ENCODE peak calls at places on chromosomes 11 and 22, in five cellular contexts. U, D, L, C and Q are unnamed samples.
A peak's percentile ranks its signal among the peaks of the same experiment; 100 is the strongest.

GRCh38 chr11:68386331-68386978 is 74.1 kb downstream of the LRP5 start:
- DNase-seq in U (no peak), D (no peak), L (no peak), C (no peak), Q (no peak)

GRCh38 chr11:130737866-130738431 is 178.3 kb downstream of the SNX19 start:
- DNase-seq in U (no peak), D (peak; percentile 9), L (peak; percentile 89), C (no peak), Q (no peak)

GRCh38 chr11:130738618-130739017 is 177.7 kb downstream of the SNX19 start:
- DNase-seq in U (no peak), D (no peak), L (peak; percentile 66), C (no peak), Q (no peak)

GRCh38 chr11:103091810-103092524 is at the start of gene DCUN1D5:
- DNase-seq in U (peak; percentile 98), D (peak; percentile 64), L (peak; percentile 94), C (peak; percentile 97), Q (peak; percentile 95)

GRCh38 chr11:116826751-116827431 is 2.8 kb upstream of the APOC3 start:
- DNase-seq in U (no peak), D (no peak), L (no peak), C (no peak), Q (no peak)

GRCh38 chr22:34108168-34108567 is 187.9 kb upstream of the LARGE1 start:
- DNase-seq in U (no peak), D (no peak), L (no peak), C (no peak), Q (no peak)

GRCh38 chr22:39250131-39250530 is 5.3 kb upstream of the PDGFB start:
- DNase-seq in U (no peak), D (no peak), L (no peak), C (no peak), Q (no peak)

GRCh38 chr11:88414385-88414861 is 76.9 kb upstream of the CTSC start:
- DNase-seq in U (no peak), D (no peak), L (peak; percentile 68), C (peak; percentile 35), Q (peak; percentile 53)

GRCh38 chr22:47036936-47037485 is 274.6 kb downstream of the TBC1D22A start:
- DNase-seq in U (no peak), D (no peak), L (no peak), C (no peak), Q (no peak)

GRCh38 chr11:100619484-100619883 is 67.6 kb upstream of the ARHGAP42 start:
- DNase-seq in U (no peak), D (no peak), L (peak; percentile 58), C (no peak), Q (no peak)

GRCh38 chr22:42341779-42342178 is 71.3 kb upstream of the TCF20 start:
- DNase-seq in U (no peak), D (no peak), L (no peak), C (no peak), Q (no peak)

GRCh38 chr11:107991868-107992414 is 16.8 kb upstream of the CUL5 start:
- DNase-seq in U (no peak), D (no peak), L (no peak), C (no peak), Q (no peak)

GRCh38 chr22:31346255-31346732 is at the start of gene PATZ1:
- DNase-seq in U (peak; percentile 85), D (no peak), L (peak; percentile 72), C (peak; percentile 89), Q (peak; percentile 68)

GRCh38 chr11:17812286-17813187 is 78.0 kb downstream of the KCNC1 start:
- DNase-seq in U (no peak), D (no peak), L (no peak), C (no peak), Q (no peak)

GRCh38 chr11:27234043-27234668 is 128.9 kb downstream of the CCDC34 start:
- DNase-seq in U (peak; percentile 66), D (no peak), L (peak; percentile 94), C (no peak), Q (no peak)

DNA sequence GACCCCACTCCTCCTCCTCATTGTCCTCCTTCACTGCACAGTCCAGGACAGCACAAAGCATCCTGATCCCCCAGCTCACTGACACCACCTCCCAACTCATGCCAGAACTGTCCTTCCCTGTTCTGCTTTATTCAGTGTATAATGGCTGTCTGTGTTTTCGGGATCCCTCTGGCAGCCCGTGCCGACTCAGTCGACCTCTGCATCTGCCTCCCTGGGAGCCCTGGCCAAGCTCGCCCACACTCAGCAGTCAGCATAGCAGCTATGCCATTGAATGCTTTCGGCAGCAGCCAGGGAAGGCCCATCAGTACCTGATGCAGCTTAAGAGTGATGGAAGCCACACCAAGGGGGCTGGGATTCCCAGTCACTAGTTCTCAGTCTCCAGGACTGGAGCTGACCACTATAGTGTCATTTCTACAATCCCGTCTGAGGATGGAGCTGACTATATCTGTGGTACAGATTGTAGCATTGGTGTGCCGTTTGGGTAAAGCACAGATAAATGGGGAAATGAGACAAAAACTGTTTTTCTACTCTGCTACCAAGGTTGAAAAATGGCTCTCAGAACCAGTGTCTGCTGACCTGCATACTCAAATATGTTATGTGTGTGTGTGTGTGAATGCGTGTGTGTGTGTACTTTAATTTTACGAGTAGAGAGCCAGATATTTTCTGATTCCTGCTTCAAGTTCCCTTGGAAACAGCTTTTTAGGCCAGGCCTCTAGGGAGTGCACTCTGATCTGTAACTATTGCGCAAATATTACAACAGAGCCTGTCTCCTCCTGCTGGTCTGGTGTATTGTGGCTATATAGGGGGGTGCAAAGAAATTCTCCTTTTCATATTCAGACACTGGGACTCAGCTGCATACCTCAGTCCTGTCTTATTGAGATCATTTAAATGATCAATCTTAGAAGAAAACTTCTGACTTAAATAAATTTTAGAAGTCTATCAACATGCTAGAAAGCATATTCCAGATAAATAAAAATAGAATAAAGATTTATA is 78.8 kb upstream of the TOP3B start:
- DNase-seq in U (peak; percentile 74), D (no peak), L (peak; percentile 43), C (no peak), Q (no peak)
- TF ChIP-seq CTCF in U (peak; percentile 11), D (no peak), L (peak; percentile 38), C (no peak), Q (peak; percentile 47)

DNA sequence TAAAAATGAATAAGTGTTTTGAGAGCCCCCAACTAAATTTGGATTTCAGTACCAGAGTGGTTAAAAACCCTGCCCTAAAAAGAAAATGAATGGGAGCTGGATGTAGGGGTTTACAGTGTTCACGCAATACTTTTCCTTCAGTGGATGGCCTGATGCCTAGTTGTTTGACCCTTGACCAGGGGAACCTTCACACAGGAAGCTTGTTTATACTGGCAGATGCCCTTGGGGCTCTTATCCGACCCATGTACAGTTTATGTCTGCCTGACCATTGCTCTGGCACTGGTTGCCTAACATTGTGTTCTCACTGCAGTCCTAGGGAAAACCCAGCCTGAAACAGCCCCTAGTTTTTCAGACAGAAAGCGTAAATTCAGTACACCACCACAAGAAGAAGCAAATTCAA is 35.0 kb downstream of the SLC22A9 start:
- DNase-seq in U (no peak), D (no peak), L (no peak), C (no peak), Q (no peak)
- TF ChIP-seq CTCF in U (no peak), D (no peak), L (no peak), C (no peak), Q (no peak)

GRCh38 chr22:19115628-19116027 is 6.6 kb downstream of the DGCR2 start:
- DNase-seq in U (no peak), D (no peak), L (no peak), C (no peak), Q (no peak)
- TF ChIP-seq CTCF in U (no peak), D (peak; percentile 74), L (peak; percentile 13), C (no peak), Q (no peak)

GRCh38 chr11:3166268-3167142 is 1.4 kb upstream of the OSBPL5 start:
- DNase-seq in U (no peak), D (no peak), L (no peak), C (no peak), Q (no peak)

GRCh38 chr11:3165916-3166267 is 782 bp upstream of the OSBPL5 start:
- DNase-seq in U (no peak), D (no peak), L (no peak), C (no peak), Q (no peak)

GRCh38 chr11:3164138-3164539 is 971 bp downstream of the OSBPL5 start:
- DNase-seq in U (peak; percentile 62), D (no peak), L (no peak), C (no peak), Q (no peak)

GRCh38 chr11:3164540-3165151 is 464 bp downstream of the OSBPL5 start:
- DNase-seq in U (peak; percentile 64), D (no peak), L (no peak), C (no peak), Q (no peak)

DNA sequence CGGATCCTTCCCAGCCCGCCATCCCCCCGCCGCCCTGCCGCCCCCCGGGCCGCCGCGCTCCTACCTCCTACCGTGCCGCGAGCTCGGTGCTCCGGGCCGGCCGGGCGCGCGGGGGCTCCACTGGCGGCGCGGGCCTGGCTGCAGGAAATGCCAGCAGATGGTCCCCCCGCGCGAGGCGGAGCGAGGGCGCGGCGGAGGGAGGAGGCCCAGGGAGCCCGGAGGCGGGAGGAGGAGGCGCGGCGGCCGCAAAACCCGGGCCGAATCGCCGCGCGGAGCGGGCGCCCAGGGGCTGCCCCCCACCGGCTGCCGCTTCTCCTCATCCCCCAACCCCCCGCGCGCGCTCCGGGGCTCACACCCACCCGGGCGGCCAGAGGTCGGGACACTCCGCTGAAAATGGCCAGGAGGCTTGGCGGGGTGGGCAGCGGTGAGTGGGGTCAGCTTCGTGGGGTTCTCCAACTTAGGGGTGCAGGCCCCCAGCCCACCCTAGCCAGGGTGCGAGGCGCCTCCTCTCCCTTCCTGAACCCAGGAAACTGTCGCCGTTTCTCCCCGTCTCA is at the start of gene OSBPL5:
- DNase-seq in U (peak; percentile 90), D (no peak), L (peak; percentile 59), C (peak; percentile 67), Q (no peak)
- TF ChIP-seq CTCF in U (no peak), D (no peak), L (peak; percentile 5), C (no peak), Q (no peak)

DNA sequence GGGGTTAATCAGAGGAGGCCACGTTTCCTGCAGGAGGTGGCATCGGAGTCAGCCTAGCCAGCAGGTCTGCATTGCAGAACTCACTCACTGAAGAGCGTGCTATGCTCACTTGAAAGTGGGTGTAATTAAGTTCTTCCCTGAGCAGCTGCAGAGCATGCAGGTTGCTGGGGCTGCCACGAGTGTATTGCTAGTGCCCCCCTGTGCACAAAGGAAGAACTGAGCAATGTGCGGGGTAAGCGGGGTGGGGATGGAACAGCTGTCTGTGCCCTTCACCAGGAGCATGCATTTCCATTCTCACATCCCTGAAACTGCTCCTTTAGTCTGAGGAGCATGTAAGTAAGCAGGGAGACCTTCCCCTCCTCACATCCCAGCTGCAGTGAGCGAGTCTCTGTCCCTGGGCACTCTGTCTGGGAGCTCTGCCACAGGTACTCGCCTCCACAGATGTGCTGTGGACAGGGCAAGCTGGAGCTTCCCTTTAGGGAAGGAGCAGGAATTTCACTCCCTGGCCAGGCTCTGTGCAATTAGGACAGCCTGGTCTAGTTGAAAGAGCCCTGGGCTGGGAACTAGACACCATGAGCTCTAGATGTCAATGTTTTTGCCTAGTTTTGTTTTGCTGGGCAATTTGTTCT is 1031.8 kb downstream of the NTM start:
- DNase-seq in U (no peak), D (no peak), L (peak; percentile 51), C (peak; percentile 6), Q (no peak)
- TF ChIP-seq CTCF in U (no peak), D (peak; percentile 59), L (peak; percentile 60), C (no peak), Q (no peak)

DNA sequence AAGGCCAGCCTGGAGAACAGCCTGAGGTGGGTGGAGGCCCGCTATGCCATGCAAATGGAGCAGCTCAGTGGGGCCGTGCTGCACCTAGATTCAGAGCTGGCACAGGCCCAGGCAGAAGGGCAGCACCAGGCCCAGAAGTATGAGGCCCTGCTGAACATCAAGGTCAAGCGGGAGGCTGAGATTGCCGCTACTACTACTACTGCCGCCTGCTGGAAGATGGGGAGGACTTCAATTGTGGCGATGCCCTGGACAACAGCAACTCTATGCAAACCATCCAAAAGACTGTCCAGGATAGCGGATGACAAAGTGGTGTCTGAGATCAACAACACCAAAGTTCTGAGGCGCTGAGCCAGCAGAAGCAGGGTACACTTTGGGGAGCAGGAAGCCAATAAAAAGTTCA is 3.1 kb upstream of the TMEM218 start:
- DNase-seq in U (no peak), D (no peak), L (no peak), C (peak; percentile 17), Q (no peak)
- TF ChIP-seq CTCF in U (no peak), D (peak; percentile 52), L (peak; percentile 1), C (no peak), Q (peak; percentile 20)